ENCODE peak calls at places on chromosomes 13 and 19, in nine cellular contexts. R, C, K, N, V, Z, T, Q and F are unnamed samples. For H3K27me3, the result is how much of the 10 kb centered on the place peaks cover.

GRCh38 chr13:111474136-111475002 is 153.9 kb downstream of the TEX29 start:
- DNase-seq in R (no peak), C (peak), K (no peak), N (peak), V (peak), Z (peak), T (no peak), Q (no peak), F (no peak)

GRCh38 chr13:113137656-113138292 is 15.2 kb downstream of the F10 start:
- DNase-seq in R (no peak), C (no peak), K (no peak), N (no peak), V (no peak), Z (peak), T (no peak), Q (no peak), F (no peak)

GRCh38 chr19:4807188-4807587 is 15.7 kb downstream of the FEM1A start:
- DNase-seq in R (no peak), C (peak), K (no peak), N (no peak), V (no peak), Z (no peak), T (no peak), Q (no peak), F (no peak)

GRCh38 chr13:49530452-49530851 is 34.7 kb downstream of the PHF11 start:
- DNase-seq in R (no peak), C (peak), K (no peak), N (no peak), V (no peak), Z (no peak), T (no peak), Q (no peak), F (no peak)

GRCh38 chr19:29737461-29738000 is 22.5 kb upstream of the C19orf12 start:
- DNase-seq in R (no peak), C (no peak), K (no peak), N (no peak), V (no peak), Z (no peak), T (no peak), Q (no peak), F (no peak)

GRCh38 chr19:46634045-46634655 is 1.9 kb downstream of the GNG8 start:
- DNase-seq in R (peak), C (peak), K (peak), N (peak), V (peak), Z (peak), T (peak), Q (peak), F (no peak)

GRCh38 chr19:9878511-9879196 is 43.5 kb downstream of the PIN1 start:
- DNase-seq in R (no peak), C (no peak), K (no peak), N (no peak), V (peak), Z (no peak), T (no peak), Q (no peak), F (no peak)

GRCh38 chr13:71866173-71867091 is 572 bp downstream of the DACH1 start:
- DNase-seq in R (peak), C (peak), K (peak), N (peak), V (peak), Z (peak), T (no peak), Q (peak), F (no peak)

GRCh38 chr13:37995052-37995451 is 125.5 kb upstream of the TRPC4 start:
- DNase-seq in R (no peak), C (no peak), K (no peak), N (peak), V (peak), Z (no peak), T (no peak), Q (no peak), F (peak)

GRCh38 chr13:44237276-44237767 is 136.3 kb upstream of the SERP2 start:
- DNase-seq in R (no peak), C (peak), K (peak), N (peak), V (peak), Z (no peak), T (peak), Q (peak), F (peak)

GRCh38 chr19:48498576-48498879 is 13.1 kb downstream of the LMTK3 start:
- DNase-seq in R (no peak), C (no peak), K (no peak), N (no peak), V (no peak), Z (no peak), T (no peak), Q (no peak), F (no peak)

GRCh38 chr19:15323496-15324235 is 8.7 kb downstream of the BRD4 start:
- DNase-seq in R (no peak), C (peak), K (peak), N (peak), V (no peak), Z (no peak), T (no peak), Q (peak), F (no peak)

GRCh38 chr13:106650690-106651205 is 82.8 kb upstream of the ARGLU1 start:
- DNase-seq in R (no peak), C (no peak), K (no peak), N (peak), V (no peak), Z (no peak), T (no peak), Q (no peak), F (no peak)

GRCh38 chr13:25971499-25972145 is 80.2 kb downstream of the SHISA2 start:
- DNase-seq in R (peak), C (no peak), K (no peak), N (no peak), V (no peak), Z (no peak), T (no peak), Q (no peak), F (no peak)

GRCh38 chr13:32911506-32911905 is 104.7 kb upstream of the KL start:
- DNase-seq in R (no peak), C (peak), K (no peak), N (no peak), V (peak), Z (peak), T (no peak), Q (no peak), F (peak)

GRCh38 chr19:58033741-58034475 is at the start of gene ZSCAN1:
- DNase-seq in R (peak), C (peak), K (peak), N (peak), V (peak), Z (peak), T (no peak), Q (peak), F (peak)

GRCh38 chr19:22918221-22918620 is 84.8 kb downstream of the ZNF728 start:
- DNase-seq in R (no peak), C (no peak), K (no peak), N (no peak), V (no peak), Z (no peak), T (no peak), Q (no peak), F (no peak)

GRCh38 chr19:57559008-57559403 is 657 bp downstream of the ZNF550 start:
- DNase-seq in R (peak), C (peak), K (peak), N (peak), V (peak), Z (peak), T (no peak), Q (peak), F (no peak)

GRCh38 chr19:40605201-40605971 is 4.2 kb downstream of the LTBP4 start:
- DNase-seq in R (peak), C (peak), K (peak), N (peak), V (peak), Z (peak), T (no peak), Q (peak), F (no peak)

GRCh38 chr13:101911752-101912151 is 459.3 kb downstream of the ITGBL1 start:
- DNase-seq in R (no peak), C (no peak), K (no peak), N (no peak), V (no peak), Z (no peak), T (no peak), Q (no peak), F (no peak)
- H3K27me3 ChIP-seq in R (under half), C (under half), K (under half), N (under half), V (under half), Z (under half), T (under half), Q (under half), F (under half)

DNA sequence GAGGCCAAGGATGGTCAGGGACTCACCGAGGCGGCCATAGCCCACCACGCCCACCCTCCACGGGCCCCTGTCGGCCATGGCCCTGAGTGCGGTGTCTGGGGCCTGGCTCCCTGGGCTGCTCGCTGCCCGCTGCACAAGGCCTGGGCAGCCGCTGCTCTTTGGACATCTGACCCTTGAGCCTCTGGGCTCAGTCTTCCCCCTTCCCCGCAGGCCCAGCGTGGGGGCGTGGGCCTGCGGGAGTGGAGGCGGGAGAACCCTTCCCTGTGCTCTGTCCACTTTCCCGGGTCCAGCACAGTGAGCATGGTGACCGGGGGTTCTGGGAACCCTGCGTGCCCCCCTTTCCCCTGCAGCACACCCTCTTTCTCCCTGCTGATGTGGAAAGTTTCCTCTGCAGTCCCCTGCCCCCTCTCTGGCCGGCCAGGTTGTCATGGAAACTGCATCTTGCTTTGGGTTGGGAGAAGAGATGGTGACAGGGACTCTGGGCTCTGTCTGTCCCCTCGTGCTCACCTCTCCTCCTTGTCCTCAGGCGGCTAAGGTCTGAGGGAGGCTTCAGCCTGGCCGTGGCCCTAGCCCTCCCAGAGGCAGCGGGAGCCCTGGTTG is at the start of gene ASPDH:
- DNase-seq in R (no peak), C (no peak), K (no peak), N (no peak), V (no peak), Z (peak), T (no peak), Q (no peak), F (no peak)
- H3K4me3 ChIP-seq in R (no peak), C (no peak), K (no peak), N (no peak), V (no peak), Z (no peak), T (no peak), Q (no peak), F (no peak)

DNA sequence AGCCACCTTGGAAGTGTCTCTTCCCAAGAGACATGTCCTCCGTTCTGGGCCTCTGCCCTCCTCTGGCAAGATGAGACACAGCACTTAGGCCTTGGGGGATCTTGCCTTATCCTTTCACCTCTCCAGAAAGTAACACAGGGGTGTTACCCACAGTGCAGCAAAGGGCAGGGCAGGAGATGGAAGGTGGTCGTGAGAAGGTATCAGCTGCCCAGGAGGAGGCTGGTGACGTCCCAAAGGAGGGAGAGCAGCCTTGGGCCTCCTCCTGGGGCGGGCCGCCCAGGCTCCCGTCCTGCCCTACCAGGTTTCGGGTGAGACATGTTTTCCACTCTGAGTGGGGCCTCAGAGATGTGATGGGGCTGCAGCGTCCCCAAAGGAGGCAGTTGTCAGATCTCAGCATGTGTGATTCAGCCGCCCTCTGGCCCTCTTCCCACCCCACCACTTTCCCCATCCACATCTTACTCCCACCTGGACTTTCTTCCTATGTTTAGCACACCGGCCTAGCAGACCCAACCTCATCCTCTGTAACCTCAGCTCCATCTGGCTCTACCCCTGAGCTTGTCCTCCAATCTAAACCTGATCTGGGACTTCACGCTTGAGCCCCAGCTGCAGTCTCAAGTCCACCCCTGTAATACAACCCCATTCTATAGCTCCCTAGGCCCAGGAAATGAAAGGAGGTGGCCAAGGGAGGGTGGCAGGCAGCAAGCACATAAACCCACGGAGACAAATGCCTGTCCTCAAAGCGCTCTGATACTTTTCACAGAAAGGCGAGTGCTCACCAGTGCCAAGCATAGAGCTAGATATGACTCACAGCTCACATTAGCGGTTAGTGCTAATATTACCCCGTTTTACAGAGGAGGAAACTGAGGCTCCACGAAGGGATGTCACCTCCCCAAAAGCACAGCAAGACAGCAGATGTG is 9.3 kb downstream of the POU2F2 start:
- DNase-seq in R (peak), C (no peak), K (no peak), N (no peak), V (no peak), Z (no peak), T (no peak), Q (no peak), F (no peak)
- TF ChIP-seq CTCF in R (no peak), C (no peak), K (no peak), N (no peak), V (peak), Z (no peak), T (no peak), Q (no peak), F (no peak)

DNA sequence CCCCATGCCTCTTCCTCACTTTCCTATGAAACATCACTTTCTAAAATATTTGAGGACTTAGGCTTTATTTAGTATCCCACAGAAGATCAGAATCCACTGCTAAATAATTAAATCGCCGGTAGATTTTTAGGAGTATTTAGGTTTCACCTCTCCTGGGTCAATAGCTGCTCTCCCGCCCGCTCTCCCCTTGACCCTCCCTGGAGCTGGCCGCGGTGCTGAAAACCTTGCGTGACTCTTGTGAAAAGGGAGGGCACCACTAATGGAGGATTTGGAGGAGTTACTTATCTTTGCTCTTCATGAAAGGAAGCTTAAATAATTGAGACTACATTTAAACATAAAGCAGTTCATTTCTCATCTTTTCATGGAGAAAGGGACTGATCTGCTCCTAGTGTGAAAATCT is 14.1 kb downstream of the POU4F1 start:
- DNase-seq in R (no peak), C (peak), K (no peak), N (peak), V (no peak), Z (peak), T (no peak), Q (peak), F (no peak)
- H3K27me3 ChIP-seq in R (under half), C (half or more), K (half or more), N (under half), V (under half), Z (half or more), T (under half), Q (half or more), F (under half)

DNA sequence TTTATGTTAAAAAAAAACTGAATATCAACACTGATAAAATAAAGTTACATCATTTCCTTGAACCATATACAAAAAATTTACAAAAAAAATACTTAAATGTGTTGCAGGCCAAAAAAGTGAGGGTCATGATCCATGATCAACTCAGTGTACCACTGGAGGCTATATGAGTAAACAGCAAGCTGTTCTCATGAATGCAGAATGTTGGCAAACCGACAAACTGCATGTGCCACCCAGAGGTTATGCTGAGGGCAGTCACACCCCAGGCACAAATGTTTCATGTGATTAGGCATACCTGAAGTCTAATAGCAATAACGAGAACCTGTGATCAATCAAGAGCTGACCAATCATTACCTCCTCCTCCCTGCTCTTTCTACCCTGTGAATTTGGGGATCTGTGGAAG is 91.9 kb downstream of the ZNF431 start:
- DNase-seq in R (no peak), C (no peak), K (no peak), N (no peak), V (no peak), Z (no peak), T (no peak), Q (no peak), F (no peak)
- H3K4me3 ChIP-seq in R (no peak), C (no peak), K (no peak), N (no peak), V (no peak), Z (no peak), T (no peak), Q (no peak), F (no peak)

GRCh38 chr19:52825765-52826164 is 4.3 kb upstream of the ZNF28 start:
- DNase-seq in R (no peak), C (no peak), K (no peak), N (no peak), V (no peak), Z (no peak), T (no peak), Q (no peak), F (no peak)

GRCh38 chr19:52823676-52824075 is 2.2 kb upstream of the ZNF28 start:
- DNase-seq in R (no peak), C (no peak), K (no peak), N (no peak), V (no peak), Z (no peak), T (no peak), Q (no peak), F (no peak)
- TF ChIP-seq CTCF in R (no peak), C (no peak), K (no peak), N (no peak), V (no peak), Z (no peak), T (no peak), Q (no peak), F (no peak)